ENCODE peak calls at places on chromosomes 6 and 20, in five cellular contexts. One of them, this sample, is unnamed.

GRCh38 chr20:5551621-5552020 is 198.6 kb upstream of the SHLD1 start:
- DNase-seq in keratinocyte: no peak
- DNase-seq in fibroblast of lung: no peak
- DNase-seq in BJ: no peak
- DNase-seq in lung: no peak
- DNase-seq in this sample: no peak

GRCh38 chr6:132005177-132005576 is 54.0 kb upstream of the CCN2 start:
- DNase-seq in fibroblast of lung: no peak
- DNase-seq in lung: no peak
- DNase-seq in keratinocyte: no peak
- DNase-seq in BJ: no peak
- DNase-seq in this sample: no peak

GRCh38 chr20:50243610-50244351 is 53.2 kb downstream of the CEBPB start:
- DNase-seq in keratinocyte: no peak
- DNase-seq in BJ: no peak
- DNase-seq in lung: no peak
- DNase-seq in fibroblast of lung: no peak
- DNase-seq in this sample: no peak

GRCh38 chr6:130183271-130184222 is 39.2 kb downstream of the SAMD3 start:
- DNase-seq in keratinocyte: no peak
- DNase-seq in lung: no peak
- DNase-seq in BJ: no peak
- DNase-seq in fibroblast of lung: no peak
- DNase-seq in this sample: no peak

GRCh38 chr6:156776841-156777576 is at the start of gene ARID1B:
- DNase-seq in lung: peak
- DNase-seq in keratinocyte: no peak
- DNase-seq in BJ: no peak
- DNase-seq in fibroblast of lung: peak
- DNase-seq in this sample: peak

GRCh38 chr6:13710552-13711383 is 867 bp downstream of the RANBP9 start:
- DNase-seq in fibroblast of lung: no peak
- DNase-seq in BJ: no peak
- DNase-seq in keratinocyte: no peak
- DNase-seq in lung: peak
- DNase-seq in this sample: peak

GRCh38 chr6:145643760-145644159 is 91.6 kb downstream of the EPM2A start:
- DNase-seq in keratinocyte: no peak
- DNase-seq in fibroblast of lung: peak
- DNase-seq in lung: no peak
- DNase-seq in BJ: no peak
- DNase-seq in this sample: no peak

GRCh38 chr6:31005249-31006020 is 4.8 kb upstream of the MUC22 start:
- DNase-seq in keratinocyte: no peak
- DNase-seq in lung: peak
- DNase-seq in BJ: no peak
- DNase-seq in fibroblast of lung: no peak
- DNase-seq in this sample: no peak

GRCh38 chr6:45483501-45483900 is 105.8 kb upstream of the SUPT3H start:
- DNase-seq in lung: no peak
- DNase-seq in keratinocyte: no peak
- DNase-seq in fibroblast of lung: peak
- DNase-seq in BJ: no peak
- DNase-seq in this sample: no peak

GRCh38 chr6:80605165-80605989 is 498.9 kb downstream of the BCKDHB start:
- DNase-seq in fibroblast of lung: peak
- DNase-seq in BJ: no peak
- DNase-seq in keratinocyte: no peak
- DNase-seq in lung: no peak
- DNase-seq in this sample: no peak

GRCh38 chr6:44254201-44254956 is 2.9 kb downstream of the SLC35B2 start:
- DNase-seq in BJ: no peak
- DNase-seq in keratinocyte: no peak
- DNase-seq in lung: no peak
- DNase-seq in fibroblast of lung: no peak
- DNase-seq in this sample: no peak

GRCh38 chr6:3918474-3918873 is 69.3 kb downstream of the FAM50B start:
- DNase-seq in fibroblast of lung: no peak
- DNase-seq in lung: no peak
- DNase-seq in keratinocyte: no peak
- DNase-seq in BJ: no peak
- DNase-seq in this sample: no peak

GRCh38 chr20:46720776-46721425 is 11.5 kb downstream of the SLC2A10 start:
- DNase-seq in BJ: no peak
- DNase-seq in lung: no peak
- DNase-seq in fibroblast of lung: no peak
- DNase-seq in keratinocyte: no peak
- DNase-seq in this sample: no peak

GRCh38 chr6:21753571-21754108 is 160.1 kb downstream of the SOX4 start:
- DNase-seq in keratinocyte: no peak
- DNase-seq in BJ: no peak
- DNase-seq in lung: no peak
- DNase-seq in fibroblast of lung: peak
- DNase-seq in this sample: no peak

GRCh38 chr6:50847890-50848594 is 29.4 kb downstream of the TFAP2B start:
- DNase-seq in fibroblast of lung: no peak
- DNase-seq in lung: no peak
- DNase-seq in BJ: no peak
- DNase-seq in keratinocyte: no peak
- DNase-seq in this sample: no peak

GRCh38 chr6:101747160-101747559 is 353.7 kb downstream of the GRIK2 start:
- DNase-seq in lung: no peak
- DNase-seq in keratinocyte: no peak
- DNase-seq in fibroblast of lung: no peak
- DNase-seq in BJ: no peak
- DNase-seq in this sample: no peak

GRCh38 chr20:43191946-43192847 is 2.5 kb upstream of the PTPRT start:
- DNase-seq in fibroblast of lung: no peak
- DNase-seq in BJ: no peak
- DNase-seq in keratinocyte: no peak
- DNase-seq in lung: peak
- DNase-seq in this sample: no peak

GRCh38 chr6:135703621-135704020 is 147.9 kb upstream of the PDE7B start:
- DNase-seq in lung: no peak
- DNase-seq in fibroblast of lung: no peak
- DNase-seq in keratinocyte: no peak
- DNase-seq in BJ: no peak
- DNase-seq in this sample: no peak

GRCh38 chr6:66897576-66897975 is 1190.5 kb upstream of the EYS start:
- DNase-seq in lung: no peak
- DNase-seq in BJ: no peak
- DNase-seq in keratinocyte: peak
- DNase-seq in fibroblast of lung: peak
- DNase-seq in this sample: peak

GRCh38 chr6:16704706-16705402 is 56.4 kb downstream of the ATXN1 start:
- DNase-seq in BJ: no peak
- DNase-seq in keratinocyte: no peak
- DNase-seq in fibroblast of lung: peak
- DNase-seq in lung: no peak
- DNase-seq in this sample: no peak

GRCh38 chr6:87257565-87257964 is 64.8 kb upstream of the SMIM8 start:
- DNase-seq in keratinocyte: no peak
- DNase-seq in BJ: no peak
- DNase-seq in fibroblast of lung: no peak
- DNase-seq in lung: no peak
- DNase-seq in this sample: no peak

GRCh38 chr20:52313335-52313963 is 121.9 kb upstream of the ZFP64 start:
- DNase-seq in BJ: no peak
- DNase-seq in keratinocyte: no peak
- DNase-seq in lung: no peak
- DNase-seq in fibroblast of lung: peak
- DNase-seq in this sample: peak

GRCh38 chr6:157574851-157575424 is 193.9 kb downstream of the ZDHHC14 start:
- DNase-seq in lung: no peak
- DNase-seq in fibroblast of lung: no peak
- DNase-seq in BJ: no peak
- DNase-seq in keratinocyte: no peak
- DNase-seq in this sample: no peak

GRCh38 chr20:63708301-63709148 is 686 bp downstream of the ZGPAT start:
- DNase-seq in BJ: no peak
- DNase-seq in fibroblast of lung: no peak
- DNase-seq in keratinocyte: no peak
- DNase-seq in lung: no peak
- DNase-seq in this sample: peak

GRCh38 chr6:144782634-144783033 is 497.5 kb downstream of the UTRN start:
- DNase-seq in fibroblast of lung: no peak
- DNase-seq in lung: no peak
- DNase-seq in keratinocyte: no peak
- DNase-seq in BJ: no peak
- DNase-seq in this sample: no peak

GRCh38 chr20:6588296-6588695 is 179.2 kb upstream of the BMP2 start:
- DNase-seq in fibroblast of lung: peak
- DNase-seq in keratinocyte: no peak
- DNase-seq in BJ: no peak
- DNase-seq in lung: no peak
- DNase-seq in this sample: no peak

GRCh38 chr6:43120938-43121913 is 45.1 kb downstream of the PTK7 start:
- DNase-seq in keratinocyte: peak
- DNase-seq in fibroblast of lung: peak
- DNase-seq in BJ: peak
- DNase-seq in lung: peak
- DNase-seq in this sample: no peak

GRCh38 chr6:151847064-151847463 is 39.6 kb downstream of the ESR1 start:
- DNase-seq in BJ: no peak
- DNase-seq in lung: no peak
- DNase-seq in fibroblast of lung: peak
- DNase-seq in keratinocyte: no peak
- DNase-seq in this sample: no peak

GRCh38 chr6:169363590-169363989 is 109.9 kb upstream of the THBS2 start:
- DNase-seq in BJ: peak
- DNase-seq in fibroblast of lung: peak
- DNase-seq in lung: no peak
- DNase-seq in keratinocyte: no peak
- DNase-seq in this sample: no peak

GRCh38 chr20:24718696-24719095 is 230.4 kb upstream of the CST7 start:
- DNase-seq in keratinocyte: no peak
- DNase-seq in BJ: no peak
- DNase-seq in fibroblast of lung: no peak
- DNase-seq in lung: peak
- DNase-seq in this sample: no peak

GRCh38 chr6:42864602-42865001 is 14.8 kb upstream of the RPL7L1 start:
- DNase-seq in keratinocyte: no peak
- DNase-seq in fibroblast of lung: no peak
- DNase-seq in BJ: no peak
- DNase-seq in lung: no peak
- DNase-seq in this sample: no peak

GRCh38 chr6:133571681-133572080 is 317.2 kb upstream of the TCF21 start:
- DNase-seq in lung: no peak
- DNase-seq in keratinocyte: no peak
- DNase-seq in BJ: no peak
- DNase-seq in fibroblast of lung: no peak
- DNase-seq in this sample: no peak

GRCh38 chr20:35617397-35618031 is 1.9 kb downstream of the SPAG4 start:
- DNase-seq in fibroblast of lung: peak
- DNase-seq in lung: peak
- DNase-seq in keratinocyte: no peak
- DNase-seq in BJ: no peak
- DNase-seq in this sample: peak

GRCh38 chr6:90496617-90497016 is 90.3 kb downstream of the MAP3K7 start:
- DNase-seq in fibroblast of lung: no peak
- DNase-seq in BJ: no peak
- DNase-seq in keratinocyte: no peak
- DNase-seq in lung: no peak
- DNase-seq in this sample: no peak

GRCh38 chr20:40688129-40689099 is 622 bp downstream of the MAFB start:
- DNase-seq in lung: no peak
- DNase-seq in keratinocyte: no peak
- DNase-seq in fibroblast of lung: peak
- DNase-seq in BJ: no peak
- DNase-seq in this sample: no peak
- H3K4me3 ChIP-seq in lung: peak
- H3K4me3 ChIP-seq in keratinocyte: peak
- H3K4me3 ChIP-seq in fibroblast of lung: peak
- H3K4me3 ChIP-seq in BJ: peak
- H3K4me3 ChIP-seq in this sample: no peak

DNA sequence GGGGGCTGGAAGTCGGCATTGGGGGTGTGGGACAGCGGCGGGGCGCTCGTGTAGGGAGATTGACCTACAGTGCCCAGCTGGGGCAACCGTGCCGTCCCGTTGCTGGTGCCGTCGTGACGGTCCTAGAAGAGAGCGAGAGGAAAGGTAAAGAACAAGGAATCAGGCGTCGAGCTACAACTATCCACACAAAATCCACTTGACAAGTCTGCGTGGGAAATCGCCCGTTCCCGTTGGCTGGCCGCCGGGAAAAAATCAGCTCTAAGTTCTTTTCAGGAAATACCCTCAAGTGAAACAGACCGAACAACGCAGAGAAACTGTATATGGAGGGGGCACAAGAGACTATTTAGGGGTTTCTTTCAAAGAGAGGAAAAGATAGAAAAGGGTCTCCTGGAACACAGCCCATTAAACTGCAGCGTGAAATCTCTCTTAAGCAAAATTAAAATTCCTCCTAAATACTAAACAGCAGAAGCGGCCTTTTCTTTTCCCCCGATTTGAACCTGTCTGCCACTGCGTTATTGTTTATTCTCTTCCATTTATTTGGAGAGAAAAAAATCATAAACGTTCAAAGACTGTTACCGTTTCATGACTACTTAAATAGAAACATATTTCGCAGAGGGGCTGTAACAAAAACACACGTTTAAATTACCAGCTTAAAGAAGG is 4.5 kb downstream of the TFAP2A start:
- DNase-seq in keratinocyte: no peak
- DNase-seq in fibroblast of lung: no peak
- DNase-seq in BJ: no peak
- DNase-seq in lung: no peak
- DNase-seq in this sample: no peak
- H3K4me3 ChIP-seq in keratinocyte: peak
- H3K4me3 ChIP-seq in fibroblast of lung: no peak
- H3K4me3 ChIP-seq in BJ: peak
- H3K4me3 ChIP-seq in lung: no peak
- H3K4me3 ChIP-seq in this sample: no peak

GRCh38 chr20:62665826-62666735 is 23.8 kb downstream of the SLCO4A1 start:
- DNase-seq in lung: no peak
- DNase-seq in BJ: no peak
- DNase-seq in keratinocyte: no peak
- DNase-seq in fibroblast of lung: no peak
- DNase-seq in this sample: no peak
- H3K4me3 ChIP-seq in lung: no peak
- H3K4me3 ChIP-seq in BJ: no peak
- H3K4me3 ChIP-seq in keratinocyte: no peak
- H3K4me3 ChIP-seq in fibroblast of lung: no peak
- H3K4me3 ChIP-seq in this sample: no peak

DNA sequence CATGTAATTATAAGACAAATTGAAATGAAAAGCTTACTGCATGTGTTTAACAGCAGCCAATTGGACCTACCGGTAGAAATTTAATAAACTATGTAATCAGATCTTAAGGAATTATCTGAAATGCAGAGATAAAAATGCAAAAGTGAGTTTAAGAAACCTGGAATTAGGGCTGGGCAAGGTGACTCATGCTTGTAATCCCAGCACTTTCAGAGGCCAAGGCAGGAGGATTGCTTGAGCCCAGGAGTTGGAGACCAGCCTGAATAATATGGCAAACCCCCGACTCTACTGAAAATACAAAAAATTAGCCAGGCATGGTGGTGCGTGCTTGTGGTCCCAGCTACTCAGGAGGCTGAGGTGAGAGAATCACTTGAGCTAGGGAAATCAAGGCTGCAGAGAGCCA is 74.1 kb downstream of the HFE start:
- DNase-seq in keratinocyte: no peak
- DNase-seq in lung: no peak
- DNase-seq in BJ: no peak
- DNase-seq in fibroblast of lung: no peak
- DNase-seq in this sample: no peak
- H3K4me3 ChIP-seq in keratinocyte: no peak
- H3K4me3 ChIP-seq in lung: no peak
- H3K4me3 ChIP-seq in BJ: no peak
- H3K4me3 ChIP-seq in fibroblast of lung: no peak
- H3K4me3 ChIP-seq in this sample: no peak

This sample was measured in naive thymus-derived CD4-positive, alpha-beta T cell.